ENCODE peak calls at places on chromosomes 12 and 14, in four cellular contexts. F is mesendoderm, V is IMR-90, Q is neuronal stem cell. M is an unnamed sample.

GRCh38 chr14:104595116-104595675 is 9.4 kb downstream of the TMEM179 start:
- DNase-seq in F (no peak), V (no peak), Q (no peak), M (no peak)

GRCh38 chr12:126784328-126784921 is 1482.5 kb upstream of the TMEM132C start:
- DNase-seq in F (peak), V (no peak), Q (peak), M (no peak)

GRCh38 chr12:121580959-121581680 is at the start of gene KDM2B:
- DNase-seq in F (peak), V (peak), Q (peak), M (peak)

GRCh38 chr12:26838888-26839416 is 6.0 kb upstream of the ITPR2 start:
- DNase-seq in F (no peak), V (no peak), Q (no peak), M (no peak)

GRCh38 chr12:87304406-87304805 is 724.8 kb downstream of the C12orf50 start:
- DNase-seq in F (no peak), V (no peak), Q (no peak), M (no peak)

GRCh38 chr14:104972301-104973211 is 5.6 kb downstream of the AHNAK2 start:
- DNase-seq in F (no peak), V (no peak), Q (no peak), M (peak)

GRCh38 chr14:69842671-69843407 is 36.4 kb upstream of the SMOC1 start:
- DNase-seq in F (no peak), V (no peak), Q (peak), M (no peak)

GRCh38 chr14:98953544-98954346 is 318.3 kb downstream of the BCL11B start:
- DNase-seq in F (no peak), V (no peak), Q (no peak), M (no peak)

GRCh38 chr12:101299931-101300330 is 20.0 kb downstream of the UTP20 start:
- DNase-seq in F (no peak), V (peak), Q (no peak), M (no peak)

GRCh38 chr12:109309441-109310246 is 560 bp upstream of the FOXN4 start:
- DNase-seq in F (peak), V (no peak), Q (no peak), M (no peak)

GRCh38 chr14:73463411-73463810 is 5.1 kb upstream of the NUMB start:
- DNase-seq in F (no peak), V (peak), Q (no peak), M (peak)

GRCh38 chr12:998020-998874 is 7.2 kb downstream of the ERC1 start:
- DNase-seq in F (no peak), V (peak), Q (no peak), M (no peak)

GRCh38 chr14:32531942-32532341 is 202.8 kb downstream of the AKAP6 start:
- DNase-seq in F (no peak), V (no peak), Q (no peak), M (no peak)

GRCh38 chr12:77941396-77941795 is 110.7 kb downstream of the NAV3 start:
- DNase-seq in F (no peak), V (no peak), Q (no peak), M (peak)

GRCh38 chr12:117071009-117071408 is 28.2 kb downstream of the TESC start:
- DNase-seq in F (peak), V (no peak), Q (no peak), M (no peak)

GRCh38 chr12:82479511-82479910 is 121.2 kb downstream of the METTL25 start:
- DNase-seq in F (no peak), V (peak), Q (peak), M (peak)

GRCh38 chr12:57620936-57621496 is 9.8 kb downstream of the ARHGEF25 start:
- DNase-seq in F (no peak), V (no peak), Q (no peak), M (peak)

GRCh38 chr14:75636100-75636692 is 24.5 kb downstream of the ERG28 start:
- DNase-seq in F (peak), V (peak), Q (no peak), M (peak)

GRCh38 chr12:96258451-96258933 is 64.3 kb downstream of the ELK3 start:
- DNase-seq in F (peak), V (peak), Q (no peak), M (peak)

GRCh38 chr12:9911708-9912107 is 20.5 kb downstream of the CLEC2A start:
- DNase-seq in F (no peak), V (no peak), Q (no peak), M (no peak)

GRCh38 chr12:526089-526488 is 66.3 kb downstream of the B4GALNT3 start:
- DNase-seq in F (no peak), V (no peak), Q (no peak), M (no peak)

GRCh38 chr12:19412844-19413243 is 26.4 kb upstream of the AEBP2 start:
- DNase-seq in F (no peak), V (no peak), Q (no peak), M (no peak)

GRCh38 chr12:109131522-109132050 is 15.2 kb downstream of the ACACB start:
- DNase-seq in F (no peak), V (no peak), Q (no peak), M (no peak)

DNA sequence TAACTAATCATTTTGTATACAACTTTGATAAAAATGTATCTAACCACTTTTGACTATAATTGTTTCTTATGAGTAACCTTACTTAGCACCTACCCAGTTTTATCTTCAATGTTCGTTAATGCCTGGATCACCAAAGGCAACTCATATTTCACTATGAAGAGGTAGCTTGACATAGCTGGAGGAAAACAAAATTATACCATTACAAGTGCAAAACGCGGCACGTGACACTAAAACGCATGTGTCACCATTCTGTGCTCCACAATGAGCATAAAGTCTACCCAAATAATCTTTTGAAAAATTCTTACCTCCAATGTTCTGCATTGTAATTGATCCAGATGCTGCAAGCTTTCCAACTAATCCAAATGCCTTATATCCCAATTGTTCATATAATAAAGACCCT is 5.8 kb downstream of the SLC38A2 start:
- DNase-seq in F (no peak), V (no peak), Q (no peak), M (no peak)
- H3K4me3 ChIP-seq in F (no peak), V (peak), Q (no peak), M (peak)

GRCh38 chr14:23049011-23049410 is 7.0 kb downstream of the PSMB11 start:
- DNase-seq in F (no peak), V (no peak), Q (no peak), M (no peak)

GRCh38 chr14:23047042-23047634 is 5.1 kb downstream of the PSMB11 start:
- DNase-seq in F (no peak), V (no peak), Q (no peak), M (no peak)

GRCh38 chr14:23045419-23046357 is 3.7 kb downstream of the PSMB11 start:
- DNase-seq in F (no peak), V (no peak), Q (no peak), M (no peak)

GRCh38 chr14:23044840-23045239 is 2.8 kb downstream of the PSMB11 start:
- DNase-seq in F (no peak), V (no peak), Q (no peak), M (no peak)

DNA sequence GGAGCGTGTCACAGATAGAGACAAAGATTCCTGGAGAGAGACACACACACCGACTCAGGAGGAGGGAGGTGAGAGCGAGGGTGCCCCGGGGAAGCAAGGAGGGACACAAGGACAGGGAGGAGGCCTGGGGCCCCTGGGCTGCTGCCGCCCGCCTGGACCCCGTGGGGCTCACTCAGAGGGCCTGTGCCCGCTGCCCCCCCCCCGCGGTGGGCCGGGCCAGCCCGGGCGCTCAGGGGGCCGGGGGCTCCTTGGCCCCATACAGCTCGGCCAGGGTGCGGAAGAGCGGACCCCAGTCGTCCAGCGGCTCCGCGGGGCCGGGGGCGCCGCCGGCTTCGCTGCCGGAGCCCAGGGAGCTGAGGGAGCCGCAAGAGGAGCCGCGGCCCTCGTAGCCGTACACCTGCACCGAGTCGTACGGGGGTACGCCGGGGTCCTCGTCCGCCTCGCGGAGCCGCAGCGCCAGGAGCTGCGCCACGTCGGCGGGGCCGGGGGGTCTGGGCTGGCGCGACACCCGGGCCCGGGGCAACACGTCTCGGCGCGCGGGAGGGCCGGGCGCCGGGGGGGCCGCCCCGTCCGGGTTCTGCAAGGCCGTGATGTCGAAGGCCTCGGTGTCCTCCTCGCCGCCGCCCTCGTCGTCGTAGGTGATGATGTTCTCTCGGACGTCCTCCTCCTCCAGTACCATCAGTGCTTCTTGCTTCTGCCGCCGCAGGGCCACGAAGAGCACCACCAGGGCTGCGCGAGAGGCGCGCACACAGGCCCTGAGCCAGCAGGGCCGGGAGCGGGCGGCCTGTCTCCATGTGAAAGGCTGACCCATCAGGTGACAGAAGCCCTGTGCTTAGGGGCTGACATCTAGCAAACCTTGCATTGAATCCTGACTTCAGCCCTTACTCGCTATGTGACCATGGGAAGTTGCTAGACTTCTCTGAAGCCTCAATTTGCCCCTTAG is 6.0 kb downstream of the PSMB11 start:
- DNase-seq in F (no peak), V (no peak), Q (no peak), M (no peak)
- H4K8ac ChIP-seq in F (no peak), V (no peak), Q (no peak), M (no peak)

GRCh38 chr12:65926119-65927004 is 102.1 kb downstream of the HMGA2 start:
- DNase-seq in F (peak), V (no peak), Q (no peak), M (no peak)

GRCh38 chr12:65929641-65930040 is 105.4 kb downstream of the HMGA2 start:
- DNase-seq in F (no peak), V (no peak), Q (no peak), M (no peak)

GRCh38 chr12:65923228-65923627 is 98.9 kb downstream of the HMGA2 start:
- DNase-seq in F (no peak), V (no peak), Q (no peak), M (no peak)

GRCh38 chr12:65922077-65922476 is 97.8 kb downstream of the HMGA2 start:
- DNase-seq in F (no peak), V (no peak), Q (no peak), M (no peak)

GRCh38 chr12:65925626-65926025 is 101.3 kb downstream of the HMGA2 start:
- DNase-seq in F (no peak), V (no peak), Q (no peak), M (no peak)
- H3K4me3 ChIP-seq in F (no peak), V (no peak), Q (no peak), M (no peak)

GRCh38 chr12:120445911-120446909 is at the start of the genes GATC and TRIAP1:
- DNase-seq in F (peak), V (peak), Q (peak), M (peak)
- H4K8ac ChIP-seq in F (no peak), V (peak), Q (peak), M (peak)

GRCh38 chr12:94973202-94973601 is 30.3 kb downstream of the NDUFA12 start:
- DNase-seq in F (no peak), V (peak), Q (no peak), M (peak)

GRCh38 chr12:94980577-94980976 is 22.9 kb downstream of the NDUFA12 start:
- DNase-seq in F (no peak), V (peak), Q (no peak), M (peak)

GRCh38 chr12:94979941-94980340 is 23.6 kb downstream of the NDUFA12 start:
- DNase-seq in F (no peak), V (no peak), Q (no peak), M (no peak)

GRCh38 chr12:94982456-94982855 is 21.0 kb downstream of the NDUFA12 start:
- DNase-seq in F (no peak), V (no peak), Q (no peak), M (peak)

DNA sequence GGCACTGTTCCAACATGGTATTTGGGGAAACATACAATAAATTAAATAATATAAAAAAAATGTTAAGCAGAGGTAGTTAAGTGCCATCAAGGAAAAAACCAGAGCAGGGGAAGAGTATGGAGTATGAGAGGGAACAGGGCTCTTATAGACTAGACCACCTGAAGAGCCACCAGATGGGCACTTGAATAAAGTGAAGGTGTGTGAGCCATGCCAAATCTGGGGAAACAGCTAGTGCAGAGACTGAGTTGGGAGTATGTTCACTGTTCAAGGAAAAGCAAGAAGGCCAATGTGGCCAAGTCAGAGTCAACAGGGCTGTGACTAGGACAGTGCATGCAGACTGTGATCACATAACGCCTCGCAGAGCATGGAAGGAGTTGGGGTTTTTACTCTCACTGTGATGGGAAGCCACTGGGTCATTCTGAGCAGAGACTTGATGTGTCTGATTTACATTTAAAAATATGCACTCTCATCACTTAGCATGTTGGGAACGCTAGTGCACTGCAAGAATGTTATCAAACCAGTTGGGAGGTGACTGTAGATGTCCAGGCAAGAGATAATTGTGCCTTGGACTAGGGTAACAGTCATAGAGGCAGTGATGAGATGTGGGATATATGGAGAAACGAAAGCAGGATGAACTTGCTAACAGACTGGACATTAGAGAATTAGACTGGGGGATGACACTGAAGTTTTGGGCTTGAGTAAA is 25.6 kb downstream of the NDUFA12 start:
- DNase-seq in F (no peak), V (no peak), Q (no peak), M (no peak)
- H3K4me3 ChIP-seq in F (no peak), V (no peak), Q (no peak), M (no peak)

DNA sequence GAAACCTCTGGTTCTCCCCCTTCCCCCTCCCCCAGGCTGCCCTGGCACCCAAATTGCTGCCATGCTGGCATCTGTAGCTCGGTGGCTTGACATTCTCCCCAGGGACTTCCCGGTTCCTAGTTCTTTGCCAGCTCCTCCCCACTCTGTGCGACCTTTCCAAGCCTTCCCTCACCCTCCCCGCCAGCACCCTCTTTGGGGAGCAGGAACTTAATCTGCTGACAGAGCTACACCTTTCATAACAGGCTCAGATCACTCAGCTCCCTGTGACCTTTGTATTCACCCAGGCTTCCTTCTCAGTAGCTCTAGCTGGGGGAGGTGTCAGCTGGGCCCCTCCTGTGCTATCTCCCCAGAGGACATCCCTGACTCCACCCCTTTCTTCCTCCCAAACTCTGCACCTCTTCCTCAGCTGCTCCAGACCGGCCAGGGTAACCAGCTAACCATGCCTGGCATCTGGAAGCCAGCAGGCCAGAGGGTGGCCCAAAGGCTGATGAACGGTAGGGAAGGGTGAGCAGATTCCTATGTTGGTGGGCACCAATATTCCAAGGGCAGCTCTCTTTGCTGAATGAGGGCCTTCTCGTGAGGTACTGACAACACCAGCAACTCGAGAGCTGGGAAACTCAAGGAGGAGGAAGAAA is 1.8 kb upstream of the COX14 start:
- DNase-seq in F (peak), V (no peak), Q (no peak), M (no peak)
- H4K8ac ChIP-seq in F (no peak), V (peak), Q (no peak), M (peak)

DNA sequence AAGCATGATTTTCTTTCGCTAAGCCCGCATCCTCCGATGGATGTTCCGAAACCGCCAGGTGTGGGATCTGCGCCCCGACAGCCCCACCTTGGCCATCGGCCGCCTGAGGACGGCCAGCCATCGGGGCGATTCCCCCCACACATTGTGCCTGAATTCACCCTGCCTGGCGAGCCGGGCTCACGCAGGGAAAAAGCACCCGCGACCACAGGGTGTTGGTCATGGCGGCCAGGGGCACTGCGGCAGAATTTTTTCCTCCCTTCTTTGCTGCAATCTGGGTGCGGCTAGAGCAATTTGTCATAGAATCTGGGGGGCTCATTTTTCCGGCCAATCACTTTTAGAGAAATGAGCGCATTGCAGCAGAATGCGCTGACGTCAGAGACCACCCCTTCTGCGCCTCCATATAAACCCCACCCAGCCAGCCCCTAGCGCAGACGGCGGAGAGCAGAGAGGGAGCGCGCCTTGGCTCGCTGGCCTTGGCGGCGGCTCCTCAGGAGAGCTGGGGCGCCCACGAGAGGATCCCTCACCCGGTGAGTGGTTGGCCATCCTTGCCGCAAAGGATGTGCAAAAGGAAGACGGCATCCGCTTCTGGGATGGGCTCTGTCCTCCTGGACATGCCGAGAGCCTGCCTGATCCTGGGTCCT is at the start of gene MEG3:
- DNase-seq in F (no peak), V (peak), Q (no peak), M (no peak)
- H3K4me3 ChIP-seq in F (no peak), V (peak), Q (peak), M (no peak)

M was measured in mesenchymal stem cell.